ENCODE peak calls at places on chromosomes 4 and X, in four cellular contexts. E is uterus, O is heart right ventricle, U is spleen. P is an unnamed sample.
A peak's percentile ranks its signal among the peaks of the same experiment; 100 is the strongest.

GRCh38 chrX:136586386-136586785 is 54.4 kb downstream of the VGLL1 start:
- DNase-seq in E (no peak), O (no peak), U (no peak), P (no peak)

GRCh38 chr4:155966171-155966570 is 12.5 kb upstream of the CTSO start:
- DNase-seq in E (no peak), O (no peak), U (no peak), P (no peak)

GRCh38 chrX:12984629-12985303 is 9.9 kb downstream of the TMSB4X start:
- DNase-seq in E (no peak), O (no peak), U (no peak), P (no peak)

GRCh38 chr4:140066031-140066930 is 87.7 kb downstream of the MAML3 start:
- DNase-seq in E (no peak), O (no peak), U (no peak), P (no peak)

GRCh38 chrX:152642931-152643525 is 5.3 kb downstream of the GABRQ start:
- DNase-seq in E (no peak), O (no peak), U (no peak), P (no peak)

GRCh38 chr4:140000232-140000631 is 153.8 kb downstream of the MAML3 start:
- DNase-seq in E (no peak), O (no peak), U (no peak), P (no peak)

GRCh38 chrX:46587158-46587557 is 13.6 kb downstream of the CHST7 start:
- DNase-seq in E (peak; percentile 31), O (no peak), U (no peak), P (no peak)

GRCh38 chr4:127211377-127212268 is 421.1 kb upstream of the INTU start:
- DNase-seq in E (no peak), O (no peak), U (no peak), P (no peak)

GRCh38 chr4:740656-741282 is 35.1 kb downstream of the PCGF3 start:
- DNase-seq in E (no peak), O (no peak), U (no peak), P (no peak)

GRCh38 chr4:113452868-113453620 is 308.5 kb downstream of the CAMK2D start:
- DNase-seq in E (no peak), O (no peak), U (no peak), P (no peak)
- H3K27ac ChIP-seq in E (peak overlapping the region; percentile 33), O (peak overlapping the region; percentile 58), U (no peak overlapping the region), P (peak overlapping the region; percentile 62)

GRCh38 chr4:32735856-32736590 is 2015.9 kb downstream of the PCDH7 start:
- DNase-seq in E (no peak), O (no peak), U (no peak), P (no peak)
- H3K9me3 ChIP-seq in E (no peaks in the 10 kb centered on the region), O (no peaks in the 10 kb centered on the region), U (no peaks in the 10 kb centered on the region), P (no peaks in the 10 kb centered on the region)

DNA sequence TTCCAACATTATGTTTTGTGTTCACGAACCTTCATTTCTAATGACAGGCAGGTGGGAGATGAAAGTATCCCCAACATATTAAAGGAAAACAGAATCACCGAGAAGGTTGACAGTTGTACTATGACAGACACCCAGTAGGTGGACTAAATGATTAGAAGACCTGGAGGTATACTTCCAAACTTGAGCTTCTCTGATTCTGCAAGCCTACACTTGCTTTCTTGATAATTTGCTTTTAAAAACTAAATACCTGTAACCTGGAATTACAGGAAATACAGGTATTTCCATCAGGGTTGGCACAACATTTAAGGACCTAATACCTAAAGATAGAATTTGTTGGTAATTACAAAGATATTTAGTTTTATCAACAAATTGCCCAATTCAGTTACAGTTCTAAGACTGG is 43.4 kb downstream of the C4orf51 start:
- DNase-seq in E (no peak), O (no peak), U (no peak), P (no peak)
- H3K27ac ChIP-seq in E (no peak overlapping the region), O (no peak overlapping the region), U (no peak overlapping the region), P (no peak overlapping the region)

GRCh38 chr4:72709475-72709874 is 140.5 kb upstream of the ADAMTS3 start:
- DNase-seq in E (no peak), O (no peak), U (no peak), P (no peak)

GRCh38 chr4:72701987-72702819 is 133.2 kb upstream of the ADAMTS3 start:
- DNase-seq in E (no peak), O (no peak), U (no peak), P (no peak)

GRCh38 chr4:72706633-72707032 is 137.6 kb upstream of the ADAMTS3 start:
- DNase-seq in E (no peak), O (no peak), U (no peak), P (no peak)
- H3K9me3 ChIP-seq in E (no peaks in the 10 kb centered on the region), O (no peaks in the 10 kb centered on the region), U (no peaks in the 10 kb centered on the region), P (no peaks in the 10 kb centered on the region)

GRCh38 chrX:105910563-105911105 is 88.3 kb downstream of the NRK start:
- DNase-seq in E (no peak), O (no peak), U (no peak), P (no peak)
- H3K27ac ChIP-seq in E (no peak overlapping the region), O (no peak overlapping the region), U (no peak overlapping the region), P (no peak overlapping the region)

DNA sequence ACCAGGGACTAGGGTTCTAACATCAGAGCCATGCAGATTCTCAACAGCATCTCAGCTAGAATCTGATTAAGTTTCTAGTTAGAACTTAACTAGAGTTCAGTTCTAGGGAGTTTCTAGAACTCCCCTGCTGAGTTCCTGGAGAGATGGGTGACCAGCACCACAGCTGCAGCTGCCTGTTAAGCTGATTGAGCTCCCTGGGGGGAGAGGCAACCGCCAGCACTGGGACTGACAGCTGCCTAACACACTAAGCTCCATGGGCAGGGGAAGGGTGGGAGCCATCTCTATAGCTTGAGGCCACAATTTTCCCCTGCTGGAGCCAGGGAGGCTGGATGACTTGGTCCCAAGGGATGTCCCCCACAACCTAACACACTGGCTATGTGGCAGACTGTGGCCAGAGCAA is 84.2 kb downstream of the CHIC1 start:
- DNase-seq in E (no peak), O (no peak), U (no peak), P (no peak)
- H3K9me3 ChIP-seq in E (no peaks in the 10 kb centered on the region), O (peaks cover 11% of the 10 kb centered on the region), U (no peaks in the 10 kb centered on the region), P (no peaks in the 10 kb centered on the region)

DNA sequence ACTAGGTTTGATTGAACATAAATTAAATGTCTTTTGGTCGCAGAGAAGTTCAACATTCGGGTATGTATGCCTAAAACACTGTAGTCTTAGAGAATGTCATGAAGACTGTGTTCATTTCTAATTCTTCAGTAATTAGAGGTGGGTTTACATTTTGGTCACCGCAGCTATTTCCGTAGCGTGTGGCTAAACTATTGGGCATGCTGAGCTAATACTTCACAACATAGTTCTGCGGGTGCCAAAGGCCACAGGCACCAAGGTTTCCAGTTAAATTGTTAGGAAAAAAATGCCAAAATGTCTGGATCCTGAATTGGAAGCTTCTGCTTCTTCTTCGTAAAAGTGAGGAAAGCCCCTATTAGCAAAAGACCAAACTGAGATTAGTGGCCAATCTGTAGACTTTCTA is 25.1 kb downstream of the SMIM31 start:
- DNase-seq in E (no peak), O (no peak), U (no peak), P (no peak)
- H3K27ac ChIP-seq in E (no peak overlapping the region), O (no peak overlapping the region), U (no peak overlapping the region), P (no peak overlapping the region)

DNA sequence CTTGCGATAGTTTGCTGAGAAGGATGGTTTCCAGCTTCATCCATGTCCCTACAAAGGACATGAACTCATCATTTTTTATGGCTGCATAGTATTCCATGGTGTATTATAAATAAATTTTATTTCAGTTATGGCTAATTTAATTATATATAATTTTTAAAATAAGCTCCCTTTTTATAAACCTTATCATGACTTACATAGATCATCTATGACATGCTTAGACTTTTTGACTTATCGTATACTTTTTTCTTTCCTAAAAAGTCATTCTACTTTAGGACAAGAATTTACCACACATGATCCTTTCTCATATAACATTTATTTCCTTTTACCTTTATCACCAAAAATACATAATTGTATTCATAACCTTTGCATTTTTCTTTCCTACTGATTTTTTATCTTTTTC is 376.5 kb downstream of the CCSER1 start:
- DNase-seq in E (no peak), O (no peak), U (no peak), P (no peak)
- H3K9me3 ChIP-seq in E (no peaks in the 10 kb centered on the region), O (no peaks in the 10 kb centered on the region), U (no peaks in the 10 kb centered on the region), P (no peaks in the 10 kb centered on the region)

P was measured in right cardiac atrium.